ENCODE peak calls at places on chromosome 18, in eight cellular contexts. D is stomach, Z is neural crest cell, I is breast epithelium, R is natural killer cell, F is astrocyte, U is Calu3, J is fibroblast of mammary gland. Q is an unnamed sample.

GRCh38 chr18:11884396-11885030 is 23.6 kb downstream of the MPPE1 start:
- DNase-seq in D (no peak), Z (no peak), I (no peak), R (no peak), F (no peak), U (no peak), J (no peak), Q (no peak)

GRCh38 chr18:11976463-11976862 is 4.8 kb upstream of the IMPA2 start:
- DNase-seq in D (no peak), Z (no peak), I (no peak), R (no peak), F (no peak), U (no peak), J (no peak), Q (no peak)

GRCh38 chr18:4125939-4126250 is 329.2 kb downstream of the DLGAP1 start:
- DNase-seq in D (no peak), Z (no peak), I (no peak), R (no peak), F (no peak), U (no peak), J (no peak), Q (no peak)

GRCh38 chr18:55925772-55926171 is 337.8 kb upstream of the TCF4 start:
- DNase-seq in D (no peak), Z (no peak), I (no peak), R (no peak), F (no peak), U (no peak), J (peak; percentile 49), Q (no peak)

GRCh38 chr18:67381608-67382150 is 134.8 kb downstream of the DSEL start:
- DNase-seq in D (no peak), Z (no peak), I (no peak), R (no peak), F (no peak), U (no peak), J (no peak), Q (no peak)

GRCh38 chr18:313931-314330 is 46.1 kb upstream of the THOC1 start:
- DNase-seq in D (no peak), Z (no peak), I (no peak), R (no peak), F (no peak), U (no peak), J (no peak), Q (no peak)

GRCh38 chr18:42030586-42031182 is 75.7 kb downstream of the PIK3C3 start:
- DNase-seq in D (no peak), Z (peak; percentile 12), I (no peak), R (no peak), F (peak; percentile 7), U (peak; percentile 37), J (peak; percentile 20), Q (no peak)

GRCh38 chr18:77124452-77124922 is 8.1 kb downstream of the MBP start:
- DNase-seq in D (no peak), Z (no peak), I (no peak), R (peak; percentile 62), F (no peak), U (peak; percentile 70), J (no peak), Q (no peak)

GRCh38 chr18:30915336-30915988 is 127.1 kb downstream of the DSC3 start:
- DNase-seq in D (no peak), Z (no peak), I (no peak), R (no peak), F (no peak), U (no peak), J (no peak), Q (no peak)

GRCh38 chr18:54946149-54946581 is 13.1 kb downstream of the CCDC68 start:
- DNase-seq in D (peak; percentile 75), Z (no peak), I (no peak), R (no peak), F (peak; percentile 26), U (peak; percentile 85), J (no peak), Q (no peak)

GRCh38 chr18:55213586-55213985 is 254.3 kb upstream of the CCDC68 start:
- DNase-seq in D (no peak), Z (no peak), I (no peak), R (no peak), F (no peak), U (no peak), J (no peak), Q (no peak)

GRCh38 chr18:10490401-10491289 is 35.2 kb upstream of the NAPG start:
- DNase-seq in D (no peak), Z (no peak), I (no peak), R (no peak), F (no peak), U (peak; percentile 71), J (no peak), Q (no peak)

GRCh38 chr18:77063256-77063655 is 69.3 kb downstream of the MBP start:
- DNase-seq in D (peak; percentile 45), Z (no peak), I (no peak), R (peak; percentile 63), F (peak; percentile 76), U (no peak), J (peak; percentile 74), Q (no peak)

GRCh38 chr18:48222118-48222517 is 187.1 kb downstream of the ZBTB7C start:
- DNase-seq in D (peak; percentile 52), Z (no peak), I (peak; percentile 92), R (no peak), F (peak; percentile 39), U (peak; percentile 53), J (peak; percentile 56), Q (no peak)

GRCh38 chr18:52992041-52992440 is 652.0 kb downstream of the DCC start:
- DNase-seq in D (no peak), Z (no peak), I (no peak), R (no peak), F (no peak), U (no peak), J (no peak), Q (no peak)
- TF ChIP-seq CTCF in D (no peak), Z (peak; percentile 33), I (no peak), R (no peak), F (no peak), U (no peak), J (no peak), Q (no peak)

DNA sequence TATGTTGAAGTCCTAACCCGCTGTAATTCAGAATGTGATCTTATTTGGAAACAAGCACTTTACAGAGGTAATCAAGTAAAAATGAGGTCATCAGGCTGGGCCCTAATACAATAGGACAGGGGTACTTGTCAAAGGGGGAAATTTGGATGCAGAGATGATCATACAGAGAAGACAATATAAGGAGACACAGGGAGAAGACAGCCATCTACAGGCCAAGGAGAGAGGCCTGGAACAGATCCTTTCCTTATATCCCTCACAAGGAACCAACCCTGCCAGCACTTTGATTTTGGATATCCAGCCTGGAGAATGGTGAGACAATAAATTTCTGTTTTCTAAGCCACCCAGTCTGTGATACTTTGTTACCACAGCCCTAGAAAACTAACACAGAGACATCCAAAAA is 104.3 kb downstream of the METTL4 start:
- DNase-seq in D (no peak), Z (no peak), I (no peak), R (no peak), F (no peak), U (no peak), J (no peak), Q (no peak)
- TF ChIP-seq CTCF in D (no peak), Z (no peak), I (no peak), R (no peak), F (no peak), U (no peak), J (no peak), Q (no peak)

GRCh38 chr18:34031810-34032209 is 192.9 kb downstream of the NOL4 start:
- DNase-seq in D (no peak), Z (no peak), I (no peak), R (no peak), F (no peak), U (no peak), J (peak; percentile 2), Q (no peak)
- TF ChIP-seq CTCF in D (no peak), Z (no peak), I (no peak), R (no peak), F (no peak), U (no peak), J (peak; percentile 5), Q (no peak)

GRCh38 chr18:45738660-45739059 is 14.7 kb downstream of the SLC14A1 start:
- DNase-seq in D (no peak), Z (no peak), I (no peak), R (no peak), F (no peak), U (no peak), J (no peak), Q (no peak)
- TF ChIP-seq CTCF in D (no peak), Z (no peak), I (no peak), R (no peak), F (no peak), U (no peak), J (no peak), Q (no peak)

DNA sequence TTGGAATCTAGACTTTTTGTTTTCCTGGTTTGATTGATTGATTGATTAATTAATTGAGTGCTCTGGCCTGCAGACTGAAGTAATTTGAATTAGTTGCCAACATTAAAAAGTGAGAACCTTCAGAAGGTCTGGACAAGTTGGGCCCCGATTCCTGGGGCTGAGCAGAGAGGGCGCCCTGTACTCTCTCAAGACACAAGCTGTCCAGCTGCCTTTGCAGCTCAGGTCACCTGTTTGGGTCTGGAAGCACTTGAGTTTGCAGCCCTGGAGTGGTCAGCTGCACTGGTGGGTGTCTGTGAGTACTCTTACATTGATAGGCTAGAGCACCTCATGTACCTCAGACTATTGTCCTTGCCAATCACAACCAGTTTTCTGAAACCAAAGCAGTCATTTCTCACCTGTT is 22.7 kb upstream of the CELF4 start:
- DNase-seq in D (no peak), Z (no peak), I (no peak), R (no peak), F (no peak), U (no peak), J (no peak), Q (no peak)
- TF ChIP-seq CTCF in D (no peak), Z (no peak), I (no peak), R (no peak), F (no peak), U (no peak), J (no peak), Q (no peak)